ENCODE peak calls at places on chromosomes 3 and 15, in ten cellular contexts. Z is fibroblast of lung, T is WERI-Rb-1, O is pancreas, V is GM20000, P is B cell, B is nephron progenitor cell, A is stomach, H is WTC11, Y is AG04449. N is an unnamed sample.

GRCh38 chr3:175163686-175164085 is 304.6 kb downstream of the NAALADL2 start:
- DNase-seq in Z (peak), T (no peak), O (no peak), V (no peak), P (no peak), B (no peak), A (no peak), H (no peak), Y (no peak), N (no peak)

GRCh38 chr3:54064486-54064885 is 57.9 kb upstream of the CACNA2D3 start:
- DNase-seq in Z (no peak), T (no peak), O (no peak), V (no peak), P (no peak), B (no peak), A (no peak), H (no peak), Y (no peak), N (no peak)

GRCh38 chr3:31166249-31166885 is 271.9 kb upstream of the GADL1 start:
- DNase-seq in Z (peak), T (no peak), O (no peak), V (no peak), P (no peak), B (no peak), A (peak), H (no peak), Y (peak), N (no peak)

GRCh38 chr3:72739521-72740466 is 108.5 kb downstream of the SHQ1 start:
- DNase-seq in Z (no peak), T (peak), O (no peak), V (no peak), P (no peak), B (no peak), A (no peak), H (no peak), Y (no peak), N (no peak)

GRCh38 chr3:161142486-161142885 is 37.3 kb upstream of the B3GALNT1 start:
- DNase-seq in Z (peak), T (no peak), O (no peak), V (no peak), P (no peak), B (no peak), A (no peak), H (no peak), Y (peak), N (no peak)

GRCh38 chr3:14358426-14359211 is 43.8 kb upstream of the SLC6A6 start:
- DNase-seq in Z (peak), T (no peak), O (no peak), V (no peak), P (no peak), B (peak), A (peak), H (no peak), Y (no peak), N (no peak)

GRCh38 chr15:92625297-92625980 is 30.1 kb downstream of the FAM174B start:
- DNase-seq in Z (peak), T (no peak), O (no peak), V (peak), P (no peak), B (no peak), A (no peak), H (no peak), Y (no peak), N (peak)

GRCh38 chr3:14216257-14217048 is 37.8 kb downstream of the LSM3 start:
- DNase-seq in Z (peak), T (peak), O (no peak), V (no peak), P (peak), B (peak), A (no peak), H (peak), Y (no peak), N (peak)

GRCh38 chr3:122377975-122378374 is 5.1 kb downstream of the MIX23 start:
- DNase-seq in Z (no peak), T (no peak), O (no peak), V (no peak), P (no peak), B (no peak), A (no peak), H (no peak), Y (no peak), N (peak)

GRCh38 chr15:68430471-68431036 is 1.4 kb downstream of the ITGA11 start:
- DNase-seq in Z (no peak), T (no peak), O (no peak), V (no peak), P (no peak), B (no peak), A (no peak), H (no peak), Y (no peak), N (no peak)

DNA sequence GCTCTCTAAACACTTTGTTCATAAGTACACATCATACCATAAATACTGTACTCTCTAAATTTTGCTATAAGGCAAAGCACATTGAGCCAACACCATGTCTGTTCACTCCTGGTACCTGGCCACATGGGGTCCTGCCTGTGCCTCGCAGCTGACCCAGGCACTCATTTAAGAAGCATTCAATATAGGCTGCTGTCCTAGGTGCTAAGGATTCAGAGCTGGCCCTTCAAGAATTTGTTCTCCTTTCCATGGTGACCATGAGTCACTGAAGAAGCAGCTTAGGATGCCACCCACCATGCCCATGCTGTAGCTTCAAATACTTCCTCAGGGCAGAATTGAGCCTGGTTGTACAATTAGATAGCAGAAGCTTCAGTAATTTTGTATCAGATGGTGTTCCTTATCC is 119.2 kb upstream of the ZBED2 start:
- DNase-seq in Z (peak), T (no peak), O (no peak), V (no peak), P (no peak), B (no peak), A (no peak), H (peak), Y (no peak), N (no peak)
- TF ChIP-seq CTCF in Z (no peak), T (no peak), O (no peak), V (no peak), P (no peak), B (no peak), A (no peak), H (no peak), Y (peak), N (no peak)

DNA sequence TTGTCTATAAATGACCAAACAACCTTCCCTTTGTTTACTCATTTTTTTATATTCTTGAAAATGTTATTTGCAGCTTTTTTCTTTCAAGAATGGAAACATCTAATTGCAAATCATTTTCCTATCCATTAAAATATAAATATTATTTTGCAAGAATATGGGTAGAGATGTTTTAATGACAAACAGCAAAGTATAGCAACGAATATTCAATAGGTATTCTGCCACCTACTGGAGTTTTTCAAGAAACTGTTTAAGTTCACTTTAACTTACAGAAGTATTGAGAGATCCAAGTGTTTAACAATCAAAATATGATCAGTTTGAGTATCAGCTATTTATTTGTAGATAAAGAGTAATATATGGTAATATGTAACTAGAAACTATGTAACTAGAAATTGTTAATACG is 6.9 kb upstream of the EOGT start:
- DNase-seq in Z (no peak), T (no peak), O (no peak), V (no peak), P (no peak), B (no peak), A (no peak), H (no peak), Y (no peak), N (no peak)
- TF ChIP-seq CTCF in Z (no peak), T (no peak), O (no peak), V (peak), P (no peak), B (peak), A (peak), H (no peak), Y (no peak), N (peak)

DNA sequence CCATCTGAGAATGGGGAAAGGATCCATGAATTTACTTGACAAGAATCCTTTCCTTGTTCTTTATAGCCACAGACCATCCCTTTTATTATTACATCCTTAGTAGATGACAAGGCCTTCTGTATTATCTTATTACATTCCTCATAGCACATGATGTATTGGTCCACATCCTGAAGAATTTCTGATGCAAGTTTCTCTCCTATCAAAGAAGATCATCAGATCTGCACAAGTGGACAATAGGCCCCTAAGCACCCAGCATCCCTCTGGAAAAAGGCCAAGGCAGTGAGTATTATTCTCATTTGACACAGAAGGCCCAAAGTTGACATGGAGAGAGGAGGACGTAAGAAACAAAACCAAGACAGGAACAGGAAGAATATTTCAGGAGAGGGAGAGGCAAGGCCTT is 31.4 kb downstream of the MYL3 start:
- DNase-seq in Z (no peak), T (no peak), O (no peak), V (no peak), P (no peak), B (no peak), A (no peak), H (no peak), Y (no peak), N (no peak)
- TF ChIP-seq CTCF in Z (no peak), T (no peak), O (no peak), V (no peak), P (no peak), B (no peak), A (no peak), H (no peak), Y (no peak), N (no peak)

GRCh38 chr15:62482715-62483429 is 317.8 kb upstream of the C2CD4B start:
- DNase-seq in Z (peak), T (peak), O (no peak), V (peak), P (no peak), B (peak), A (no peak), H (peak), Y (no peak), N (peak)
- TF ChIP-seq CTCF in Z (no peak), T (peak), O (no peak), V (peak), P (no peak), B (peak), A (no peak), H (peak), Y (peak), N (no peak)

GRCh38 chr3:10189557-10190374 is 25.0 kb downstream of the IRAK2 start:
- DNase-seq in Z (peak), T (no peak), O (peak), V (no peak), P (peak), B (no peak), A (peak), H (no peak), Y (no peak), N (peak)
- TF ChIP-seq CTCF in Z (no peak), T (no peak), O (no peak), V (no peak), P (no peak), B (no peak), A (no peak), H (no peak), Y (no peak), N (no peak)

GRCh38 chr3:189049458-189050231 is 122.1 kb upstream of the TPRG1 start:
- DNase-seq in Z (no peak), T (peak), O (no peak), V (no peak), P (no peak), B (no peak), A (no peak), H (peak), Y (no peak), N (peak)
- TF ChIP-seq CTCF in Z (no peak), T (peak), O (no peak), V (no peak), P (no peak), B (no peak), A (no peak), H (peak), Y (no peak), N (no peak)